ENCODE peak calls at places on chromosomes 2 and 18, in six cellular contexts. A is fibroblast of mammary gland, F is ascending aorta, S is DND-41, N is foreskin fibroblast, U is fibroblast of pulmonary artery. K is an unnamed sample.

GRCh38 chr18:3923750-3924149 is 473.8 kb downstream of the TGIF1 start:
- DNase-seq in A (peak), F (no peak), S (no peak), N (no peak), U (peak), K (no peak)

GRCh38 chr2:228700638-228701037 is 519.2 kb upstream of the SPHKAP start:
- DNase-seq in A (peak), F (no peak), S (no peak), N (peak), U (peak), K (peak)

GRCh38 chr2:54455584-54456525 is at the start of gene SPTBN1:
- DNase-seq in A (peak), F (peak), S (peak), N (peak), U (peak), K (peak)

GRCh38 chr2:235149240-235149641 is 197.4 kb downstream of the SH3BP4 start:
- DNase-seq in A (no peak), F (no peak), S (no peak), N (no peak), U (no peak), K (no peak)

GRCh38 chr18:33560686-33561370 is 17.2 kb upstream of the ASXL3 start:
- DNase-seq in A (peak), F (no peak), S (peak), N (no peak), U (peak), K (no peak)

GRCh38 chr2:187575081-187576067 is 21.1 kb upstream of the TFPI start:
- DNase-seq in A (peak), F (no peak), S (no peak), N (no peak), U (peak), K (no peak)

GRCh38 chr2:147100406-147101035 is 744.3 kb upstream of the ACVR2A start:
- DNase-seq in A (peak), F (no peak), S (no peak), N (no peak), U (peak), K (no peak)

GRCh38 chr2:170878061-170878460 is 51.0 kb upstream of the GORASP2 start:
- DNase-seq in A (peak), F (no peak), S (no peak), N (no peak), U (no peak), K (no peak)

GRCh38 chr18:8601277-8602032 is 7.8 kb upstream of the RAB12 start:
- DNase-seq in A (no peak), F (no peak), S (no peak), N (no peak), U (no peak), K (no peak)

GRCh38 chr2:225464346-225465025 is 65.0 kb downstream of the NYAP2 start:
- DNase-seq in A (no peak), F (no peak), S (peak), N (no peak), U (no peak), K (peak)

GRCh38 chr2:160687629-160688028 is 194.0 kb upstream of the RBMS1 start:
- DNase-seq in A (no peak), F (no peak), S (no peak), N (no peak), U (no peak), K (no peak)

GRCh38 chr18:38931754-38932050 is 1366.1 kb upstream of the CELF4 start:
- DNase-seq in A (no peak), F (no peak), S (no peak), N (no peak), U (no peak), K (no peak)

GRCh38 chr2:219019436-219019835 is 21.9 kb downstream of the CFAP65 start:
- DNase-seq in A (no peak), F (no peak), S (no peak), N (no peak), U (no peak), K (no peak)

GRCh38 chr2:74573747-74574562 is 19.4 kb downstream of the DOK1 start:
- DNase-seq in A (peak), F (no peak), S (peak), N (peak), U (peak), K (peak)

GRCh38 chr18:2978208-2978607 is 34.7 kb downstream of the LPIN2 start:
- DNase-seq in A (peak), F (no peak), S (no peak), N (no peak), U (no peak), K (no peak)

GRCh38 chr18:44632469-44633145 is 48.1 kb upstream of the SETBP1 start:
- DNase-seq in A (no peak), F (no peak), S (no peak), N (no peak), U (no peak), K (no peak)

GRCh38 chr2:96866986-96867755 is 2.7 kb downstream of the SEMA4C start:
- DNase-seq in A (no peak), F (no peak), S (no peak), N (no peak), U (no peak), K (no peak)
- H3K4me3 ChIP-seq in A (peak), F (peak), S (no peak), N (peak), U (peak), K (no peak)

GRCh38 chr2:85851253-85851955 is 37.4 kb downstream of the ST3GAL5 start:
- DNase-seq in A (peak), F (peak), S (no peak), N (peak), U (no peak), K (no peak)
- H3K4me3 ChIP-seq in A (no peak), F (no peak), S (no peak), N (no peak), U (no peak), K (no peak)

GRCh38 chr2:9205963-9206948 is at the start of gene ASAP2:
- DNase-seq in A (peak), F (peak), S (peak), N (peak), U (peak), K (peak)
- H3K4me3 ChIP-seq in A (peak), F (peak), S (peak), N (peak), U (peak), K (peak)

DNA sequence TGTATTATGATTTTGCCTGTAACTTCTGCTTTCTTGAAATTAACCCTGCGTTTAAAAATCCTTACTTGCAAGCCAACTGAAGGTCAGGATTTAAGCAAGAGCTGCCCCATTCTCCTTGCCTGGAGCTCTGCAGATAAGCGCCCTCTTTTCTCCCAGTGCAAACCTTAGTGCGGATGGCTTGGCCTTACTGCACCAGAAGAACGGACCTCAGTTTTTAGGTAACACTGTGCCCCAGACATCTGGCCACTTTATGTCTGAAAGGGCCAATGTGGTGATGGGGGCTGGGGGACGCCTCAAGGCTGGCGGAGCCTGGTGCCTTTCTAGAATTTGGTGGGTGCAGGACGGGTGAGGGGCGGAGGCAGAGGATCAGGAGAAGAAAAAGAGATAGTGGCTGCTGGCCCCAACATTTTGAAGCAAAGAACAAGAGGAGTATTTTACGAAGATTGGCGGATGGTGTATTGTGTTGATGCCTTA is 718 bp upstream of the TNFRSF11A start:
- DNase-seq in A (no peak), F (no peak), S (no peak), N (no peak), U (no peak), K (no peak)
- H3K4me3 ChIP-seq in A (no peak), F (peak), S (no peak), N (no peak), U (no peak), K (no peak)

K was measured in Jurkat, Clone E6-1.